ENCODE peak calls at places on chromosome 12, in four cellular contexts. C is GM12865, K is fibroblast of pulmonary artery, H is endothelial cell. J is an unnamed sample.

GRCh38 chr12:48247181-48247966 is 44.3 kb upstream of the OR10AD1 start:
- DNase-seq in C (no peak), H (no peak), K (no peak), J (no peak)

GRCh38 chr12:65055874-65056273 is 65.2 kb downstream of the WIF1 start:
- DNase-seq in H (no peak), C (no peak), K (no peak), J (no peak)

GRCh38 chr12:26245175-26245942 is 50.0 kb downstream of the SSPN start:
- DNase-seq in H (no peak), C (peak; percentile 8), K (no peak), J (no peak)

GRCh38 chr12:118063567-118064391 is 2.8 kb upstream of the WSB2 start:
- DNase-seq in K (peak; percentile 37), H (no peak), C (no peak), J (no peak)

GRCh38 chr12:27592548-27592947 is 68.5 kb downstream of the PPFIBP1 start:
- DNase-seq in C (peak; percentile 46), H (no peak), K (peak; percentile 88), J (no peak)

GRCh38 chr12:132629330-132629729 is 10.8 kb downstream of the P2RX2 start:
- DNase-seq in C (no peak), H (no peak), K (no peak), J (no peak)

GRCh38 chr12:50740307-50740706 is 23.6 kb upstream of the ATF1 start:
- DNase-seq in H (no peak), K (peak; percentile 33), C (no peak), J (no peak)

GRCh38 chr12:89461190-89461589 is 63.4 kb downstream of the GALNT4 start:
- DNase-seq in H (no peak), K (peak; percentile 45), C (no peak), J (no peak)

GRCh38 chr12:100656806-100657205 is 83.3 kb downstream of the GAS2L3 start:
- DNase-seq in C (no peak), H (no peak), K (no peak), J (no peak)

GRCh38 chr12:51820721-51821422 is 27.6 kb downstream of the FIGNL2 start:
- DNase-seq in K (peak; percentile 42), C (peak; percentile 33), H (peak; percentile 72), J (peak; percentile 89)

GRCh38 chr12:121628536-121628935 is 2.2 kb downstream of the ORAI1 start:
- DNase-seq in C (peak; percentile 49), K (no peak), H (no peak), J (no peak)

GRCh38 chr12:95582230-95583058 is 31.2 kb upstream of the USP44 start:
- DNase-seq in H (no peak), K (peak; percentile 60), C (no peak), J (no peak)

GRCh38 chr12:58465418-58465817 is 454.9 kb downstream of the LRIG3 start:
- DNase-seq in H (no peak), C (no peak), K (no peak), J (no peak)

DNA sequence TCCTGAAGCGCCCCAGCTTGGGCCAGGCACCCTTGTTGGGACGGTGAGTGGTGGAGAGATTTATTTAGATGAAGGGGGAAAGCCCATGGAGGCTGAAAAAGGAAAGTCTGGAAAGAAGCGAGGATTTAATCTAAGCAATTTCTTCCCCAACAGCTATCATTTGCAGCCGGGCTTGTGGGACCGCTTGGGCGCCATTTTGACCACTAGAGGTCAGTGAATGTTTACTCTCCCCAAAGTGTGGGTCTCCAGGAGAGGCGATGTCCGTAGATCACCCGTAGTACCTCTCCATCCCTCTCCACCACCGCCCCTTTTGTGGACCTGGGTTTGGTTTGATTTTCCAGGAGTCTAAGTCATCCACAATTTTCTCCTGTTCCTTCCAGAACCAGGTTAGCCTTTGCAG is 91.2 kb upstream of the PARP11 start:
- DNase-seq in H (peak; percentile 45), K (no peak), C (peak; percentile 28), J (peak; percentile 39)
- TF ChIP-seq CTCF in H (no peak), K (peak; percentile 1), C (peak; percentile 27), J (peak; percentile 38)

GRCh38 chr12:12804011-12804410 is 9.1 kb upstream of the DDX47 start:
- DNase-seq in H (no peak), K (peak; percentile 27), C (peak; percentile 54), J (no peak)

GRCh38 chr12:12804432-12804886 is 8.7 kb upstream of the DDX47 start:
- DNase-seq in C (no peak), K (peak; percentile 55), H (no peak), J (no peak)

GRCh38 chr12:12801649-12802048 is 11.5 kb upstream of the DDX47 start:
- DNase-seq in H (no peak), C (peak; percentile 37), K (no peak), J (no peak)

GRCh38 chr12:12800406-12801180 is 12.6 kb upstream of the DDX47 start:
- DNase-seq in H (no peak), K (peak; percentile 77), C (no peak), J (no peak)

DNA sequence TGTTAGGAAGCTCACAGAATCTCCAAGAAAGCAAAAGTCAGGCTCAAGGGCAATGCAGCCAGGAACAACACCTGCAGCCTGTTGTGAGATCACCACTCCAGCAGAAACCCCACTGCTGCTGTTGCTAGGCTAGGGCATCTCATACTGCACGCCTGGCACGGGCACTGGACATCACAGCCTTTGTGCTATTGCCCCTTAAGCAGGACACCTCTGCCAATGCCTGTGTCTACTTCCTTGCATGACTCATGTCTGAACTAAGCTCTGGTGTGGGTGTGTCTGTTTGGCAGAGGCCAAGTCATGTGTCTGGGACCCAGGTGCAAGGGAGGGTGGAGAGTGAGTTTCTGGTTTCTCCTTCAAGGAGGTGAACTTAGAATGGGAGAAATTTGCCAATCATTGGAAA is 10.0 kb upstream of the DDX47 start:
- DNase-seq in K (peak; percentile 73), H (no peak), C (peak; percentile 81), J (no peak)
- TF ChIP-seq CTCF in K (no peak), H (no peak), C (no peak), J (no peak)

GRCh38 chr12:1533205-1533601 is 61.2 kb downstream of the FBXL14 start:
- DNase-seq in K (no peak), H (no peak), C (peak; percentile 78), J (no peak)
- TF ChIP-seq CTCF in K (no peak), H (no peak), C (peak; percentile 31), J (no peak)

DNA sequence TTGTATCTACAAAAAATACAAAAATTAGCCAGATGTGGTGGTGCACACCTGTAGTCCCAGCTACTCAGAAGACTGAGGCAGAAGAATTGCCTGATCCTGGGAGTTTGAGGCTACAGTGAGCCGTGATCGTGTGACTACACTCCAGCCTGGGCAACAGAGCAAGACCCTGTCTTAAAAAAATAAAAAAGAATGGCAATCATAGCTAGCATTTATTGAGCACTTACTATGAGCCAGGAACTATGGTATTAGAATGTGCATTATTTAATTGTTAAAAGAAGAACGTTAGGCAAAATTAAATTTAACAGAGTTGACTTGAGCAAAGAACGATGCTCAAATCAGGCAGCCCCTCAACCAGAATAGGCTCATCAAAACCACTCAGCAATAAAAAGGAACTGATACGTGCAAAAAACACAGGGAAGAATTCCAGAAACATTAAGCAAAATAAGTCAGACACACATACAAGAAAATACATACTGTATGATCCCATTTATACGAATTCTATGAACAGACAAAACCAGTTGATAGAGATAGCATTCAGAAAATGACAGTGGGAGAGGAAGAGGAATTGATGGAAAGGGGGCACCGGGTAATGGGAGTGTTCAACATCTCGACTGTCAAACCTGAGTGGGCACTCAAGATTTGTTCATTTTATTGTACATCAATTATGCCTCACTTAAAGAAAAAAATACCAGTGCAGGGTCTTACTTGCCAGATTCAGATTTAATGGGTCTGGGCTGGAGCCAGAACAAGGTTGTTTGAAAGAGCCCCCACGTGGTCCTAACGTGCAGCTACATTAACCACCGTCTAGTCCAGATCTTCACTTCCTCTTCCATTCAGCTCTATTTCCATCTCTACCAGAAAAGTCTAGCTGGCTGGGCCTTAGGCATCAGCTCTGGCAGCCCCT is 8.0 kb downstream of the SCNN1A start:
- DNase-seq in H (no peak), K (peak; percentile 67), C (peak; percentile 63), J (no peak)
- TF ChIP-seq CTCF in H (no peak), K (peak; percentile 40), C (peak; percentile 20), J (no peak)

GRCh38 chr12:93896962-93897361 is 219.8 kb downstream of the CRADD start:
- DNase-seq in K (no peak), C (no peak), H (no peak), J (no peak)

GRCh38 chr12:93892431-93893210 is 215.4 kb downstream of the CRADD start:
- DNase-seq in C (no peak), H (no peak), K (no peak), J (peak; percentile 16)

GRCh38 chr12:93894391-93895095 is 217.4 kb downstream of the CRADD start:
- DNase-seq in H (no peak), K (peak; percentile 83), C (no peak), J (peak; percentile 8)

GRCh38 chr12:93896427-93896826 is 219.3 kb downstream of the CRADD start:
- DNase-seq in H (no peak), K (no peak), C (no peak), J (no peak)

GRCh38 chr12:93895096-93895460 is 217.9 kb downstream of the CRADD start:
- DNase-seq in C (no peak), H (no peak), K (peak; percentile 56), J (no peak)
- TF ChIP-seq CTCF in C (no peak), H (no peak), K (peak; percentile 19), J (no peak)

GRCh38 chr12:2083008-2083407 is 30.2 kb downstream of the CACNA1C start:
- DNase-seq in K (no peak), H (no peak), C (no peak), J (no peak)
- TF ChIP-seq CTCF in K (no peak), H (no peak), C (no peak), J (no peak)

DNA sequence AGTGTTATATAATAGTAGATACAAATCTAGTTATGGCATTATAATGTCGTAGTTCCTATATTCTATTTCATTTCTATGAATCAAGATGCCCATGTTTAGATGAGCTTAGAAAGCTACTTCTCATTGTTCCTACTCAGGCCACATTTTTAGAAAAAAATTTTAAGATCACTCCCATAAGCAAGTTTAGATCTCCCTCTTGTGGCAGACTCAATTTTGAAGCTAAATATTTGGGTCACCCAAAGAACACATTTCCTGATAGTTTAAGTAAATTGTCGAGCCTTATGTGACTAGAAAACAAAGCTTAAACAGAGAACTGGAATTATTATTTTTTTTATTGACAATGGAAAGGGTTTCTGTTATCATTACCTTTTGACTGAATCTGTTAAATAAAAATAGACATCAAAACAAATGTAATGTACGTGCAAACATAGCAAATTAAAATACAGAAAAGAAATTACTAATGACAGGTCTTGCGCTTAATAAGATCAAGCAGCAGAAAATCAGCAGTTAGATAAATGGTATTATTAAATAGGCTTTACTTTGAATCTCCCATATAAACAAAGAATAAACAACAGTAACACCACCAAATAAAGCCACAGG is 180.2 kb downstream of the ACSS3 start:
- DNase-seq in H (peak; percentile 26), K (peak; percentile 71), C (peak; percentile 60), J (no peak)
- TF ChIP-seq CTCF in H (peak; percentile 57), K (peak; percentile 65), C (peak; percentile 34), J (peak; percentile 51)

GRCh38 chr12:12153596-12153995 is 82.9 kb downstream of the BCL2L14 start:
- DNase-seq in C (no peak), K (no peak), H (no peak), J (no peak)
- TF ChIP-seq CTCF in C (no peak), K (no peak), H (no peak), J (no peak)

J was measured in nephron progenitor cell.